ENCODE peak calls at places on chromosomes 1 and 21, in ten cellular contexts. A is uterus; C is prostate gland; D is mesendoderm; N is CD8-positive, alpha-beta T cell; K is PC-3; O is CD8-positive, alpha-beta memory T cell; I is OCI-LY7; E is right atrium auricular region; G is HAP-1. S is an unnamed sample. For H3K4me1 and H3K36me3, the result is how much of the 10 kb centered on the place peaks cover.

GRCh38 chr1:66176828-66177227 is 357.1 kb upstream of the SGIP1 start:
- DNase-seq in D (peak), A (no peak), E (no peak), C (no peak), G (no peak), K (no peak), I (no peak), O (no peak), N (no peak), S (no peak)

GRCh38 chr1:37931148-37931492 is 15.7 kb downstream of the INPP5B start:
- DNase-seq in N (no peak), K (no peak), G (peak), I (no peak), C (no peak), E (no peak), D (no peak), A (no peak), O (peak), S (no peak)

GRCh38 chr21:46093668-46094400 is 4.1 kb upstream of the COL6A2 start:
- DNase-seq in E (peak), A (no peak), K (no peak), I (no peak), N (no peak), G (no peak), C (peak), O (no peak), D (no peak), S (no peak)

GRCh38 chr1:3652538-3653285 is 396 bp downstream of the TP73 start:
- DNase-seq in I (no peak), N (no peak), O (no peak), D (peak), E (no peak), A (no peak), G (peak), K (no peak), C (no peak), S (no peak)

GRCh38 chr1:165383067-165383466 is 26.6 kb upstream of the LMX1A start:
- DNase-seq in I (no peak), N (no peak), E (peak), O (no peak), D (peak), K (peak), C (peak), A (peak), G (no peak), S (peak)

GRCh38 chr1:185358957-185359356 is 41.9 kb upstream of the IVNS1ABP start:
- DNase-seq in K (no peak), O (no peak), G (no peak), I (no peak), D (no peak), E (no peak), C (no peak), N (no peak), A (no peak), S (no peak)

GRCh38 chr1:161223805-161224694 is 622 bp upstream of the APOA2 start:
- DNase-seq in D (peak), N (no peak), I (no peak), O (no peak), G (no peak), A (no peak), E (no peak), K (no peak), C (no peak), S (no peak)

GRCh38 chr1:93581917-93582850 is 99.5 kb downstream of the BCAR3 start:
- DNase-seq in N (no peak), G (no peak), I (no peak), O (no peak), A (no peak), K (no peak), E (peak), D (no peak), C (no peak), S (no peak)

GRCh38 chr1:204885288-204885711 is 14.6 kb downstream of the NFASC start:
- DNase-seq in G (no peak), O (no peak), E (no peak), C (no peak), N (no peak), I (no peak), A (peak), K (no peak), D (no peak), S (peak)

GRCh38 chr21:15272591-15272990 is 207.8 kb upstream of the NRIP1 start:
- DNase-seq in N (no peak), D (no peak), E (no peak), K (peak), O (no peak), G (no peak), I (no peak), A (no peak), C (no peak), S (no peak)

GRCh38 chr21:25898671-25899070 is 163.9 kb downstream of the GABPA start:
- DNase-seq in I (no peak), D (peak), G (no peak), A (no peak), N (no peak), E (no peak), C (no peak), K (no peak), O (no peak), S (no peak)

GRCh38 chr1:9628541-9629444 is 22.7 kb upstream of the PIK3CD start:
- DNase-seq in K (no peak), I (peak), C (no peak), D (no peak), G (no peak), A (no peak), O (peak), N (peak), E (no peak), S (no peak)

GRCh38 chr1:37794372-37795339 is 1.0 kb downstream of the MANEAL start:
- DNase-seq in C (no peak), O (no peak), G (no peak), E (no peak), N (no peak), D (peak), A (no peak), K (no peak), I (no peak), S (no peak)

GRCh38 chr1:197319631-197320030 is 51.6 kb downstream of the CRB1 start:
- DNase-seq in K (no peak), G (no peak), D (peak), A (no peak), I (no peak), N (no peak), E (no peak), O (no peak), C (no peak), S (no peak)

GRCh38 chr1:23343246-23344110 is 606 bp downstream of the HNRNPR start:
- DNase-seq in D (peak), N (no peak), O (no peak), G (peak), E (no peak), K (peak), I (peak), A (peak), C (no peak), S (peak)

GRCh38 chr1:229479660-229480399 is 28.3 kb downstream of the NUP133 start:
- DNase-seq in N (no peak), I (peak), O (no peak), C (no peak), A (no peak), D (peak), G (no peak), K (no peak), E (no peak), S (no peak)

GRCh38 chr1:228860911-228861829 is 125.9 kb downstream of the RHOU start:
- DNase-seq in A (peak), I (no peak), E (no peak), G (no peak), C (no peak), K (peak), N (no peak), O (no peak), D (no peak), S (no peak)

GRCh38 chr1:203800001-203800400 is 4.6 kb downstream of the ZBED6 start:
- DNase-seq in A (no peak), K (no peak), C (no peak), N (no peak), I (no peak), D (no peak), O (no peak), E (no peak), G (no peak), S (no peak)
- H3K4me1 ChIP-seq in A (under half), K (under half), C (under half), N (under half), I (under half), D (under half), O (half or more), E (half or more), G (under half), S (under half)

GRCh38 chr1:47756006-47756405 is 241.2 kb downstream of the TRABD2B start:
- DNase-seq in G (peak), A (no peak), C (no peak), E (no peak), K (no peak), N (no peak), D (peak), I (no peak), O (no peak), S (no peak)
- H3K36me3 ChIP-seq in G (under half), A (under half), C (under half), E (under half), K (under half), N (under half), D (under half), I (under half), O (under half), S (under half)

DNA sequence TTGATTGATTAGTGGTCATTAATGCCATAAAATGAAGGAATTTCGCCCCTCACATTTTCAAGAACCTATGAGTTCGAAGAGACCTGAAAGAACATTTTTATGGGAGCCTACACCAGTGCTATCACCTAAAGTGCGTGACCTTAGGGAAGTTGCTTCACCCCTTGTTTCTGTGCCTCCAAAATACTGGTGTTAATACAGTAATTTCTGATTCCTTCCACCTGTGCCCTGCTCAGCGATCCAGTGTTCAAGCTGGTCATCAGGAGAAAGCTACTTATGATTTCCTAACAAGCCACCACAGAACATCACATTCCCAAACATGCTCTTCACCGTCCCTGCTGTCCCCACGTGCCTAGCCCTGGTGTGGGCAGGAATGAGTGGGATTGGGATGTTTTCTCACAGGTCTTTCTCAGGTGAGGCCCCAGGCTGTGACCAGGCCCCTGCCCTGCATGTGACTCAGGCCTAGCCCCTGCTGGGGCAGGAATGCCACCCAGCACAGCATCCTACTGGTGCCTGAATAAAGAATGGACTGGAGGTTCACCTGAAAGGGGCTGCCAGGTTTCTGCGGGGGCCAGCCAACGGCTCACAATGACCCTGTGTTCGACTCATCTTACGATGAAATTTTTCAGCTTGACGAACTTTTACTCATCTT is 60.3 kb downstream of the CD247 start:
- DNase-seq in A (no peak), C (no peak), G (no peak), N (no peak), I (no peak), E (no peak), K (no peak), O (no peak), D (no peak), S (no peak)
- H3K4me1 ChIP-seq in A (under half), C (under half), G (under half), N (half or more), I (under half), E (under half), K (under half), O (half or more), D (under half), S (under half)

DNA sequence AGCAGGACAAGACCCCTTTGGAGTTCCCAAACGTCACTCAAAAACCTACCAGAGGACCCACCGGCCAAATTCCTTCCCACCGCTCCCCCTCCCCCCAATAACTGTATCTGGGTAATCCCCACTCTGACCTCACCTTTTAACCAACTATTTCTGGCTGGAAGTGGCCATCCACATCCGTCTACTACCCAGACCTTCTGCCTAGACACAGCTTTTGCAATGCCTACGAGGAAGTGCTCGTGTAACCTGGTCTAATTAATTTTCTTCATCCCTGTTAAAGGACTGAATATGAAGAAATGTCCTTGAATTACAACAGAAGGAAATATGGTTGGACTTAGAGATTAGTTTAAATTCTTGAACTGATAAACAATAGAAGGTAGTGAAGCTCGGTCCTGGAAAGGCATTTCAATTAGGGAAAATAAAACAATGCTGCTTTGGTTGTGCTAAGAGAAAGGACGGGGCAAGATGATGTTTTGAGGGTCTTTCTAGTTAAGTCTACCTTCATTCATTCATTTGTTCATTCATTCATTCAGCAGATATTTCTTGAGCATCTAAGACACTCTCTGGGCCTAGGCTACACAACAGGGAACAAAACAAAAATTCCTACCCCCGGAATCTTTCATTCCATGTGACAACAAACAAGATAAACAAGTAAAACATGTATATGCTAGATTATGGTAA is 18.8 kb downstream of the AVPR1B start:
- DNase-seq in K (no peak), C (no peak), D (no peak), I (no peak), O (no peak), G (no peak), N (no peak), A (no peak), E (no peak), S (no peak)
- H3K36me3 ChIP-seq in K (under half), C (under half), D (under half), I (under half), O (under half), G (under half), N (under half), A (under half), E (under half), S (under half)

GRCh38 chr1:52070704-52071103 is 14.6 kb downstream of the BTF3L4 start:
- DNase-seq in D (no peak), E (no peak), C (no peak), I (no peak), N (no peak), A (no peak), O (no peak), K (no peak), G (no peak), S (no peak)

GRCh38 chr1:52072291-52072690 is 16.2 kb downstream of the BTF3L4 start:
- DNase-seq in A (no peak), D (no peak), I (no peak), K (no peak), E (no peak), N (no peak), O (no peak), C (no peak), G (no peak), S (no peak)
- H3K4me1 ChIP-seq in A (under half), D (under half), I (under half), K (under half), E (under half), N (under half), O (under half), C (under half), G (under half), S (under half)

GRCh38 chr1:154586641-154587040 is 19.1 kb downstream of the CHRNB2 start:
- DNase-seq in A (no peak), C (no peak), N (no peak), O (no peak), G (no peak), E (no peak), I (no peak), D (no peak), K (no peak), S (no peak)
- H3K36me3 ChIP-seq in A (under half), C (half or more), N (half or more), O (half or more), G (half or more), E (half or more), I (half or more), D (under half), K (half or more), S (half or more)

GRCh38 chr1:1784933-1785332 is 6.7 kb upstream of the NADK start:
- DNase-seq in A (no peak), C (no peak), O (no peak), N (no peak), D (no peak), E (no peak), K (no peak), I (no peak), G (no peak), S (no peak)
- H3K4me1 ChIP-seq in A (under half), C (under half), O (under half), N (under half), D (under half), E (half or more), K (under half), I (under half), G (under half), S (under half)